ENCODE peak calls at places on chromosomes 16 and 17, in five cellular contexts. K is activated CD8-positive, alpha-beta memory T cell treated with anti-CD3 and anti-CD28 coated beads for 1 hour; M is activated naive CD8-positive, alpha-beta T cell treated with anti-CD3 and anti-CD28 coated beads, Interleukin-2, amount 50 U/mL, for 24 hours; S is Daoy; H is T-helper 9 cell. L is an unnamed sample.

GRCh38 chr16:3246002-3246401 is 10.4 kb downstream of the MEFV start:
- DNase-seq in M (no peak), K (no peak), H (no peak), S (no peak), L (no peak)

GRCh38 chr17:12659500-12659899 is 6.2 kb upstream of the MYOCD start:
- DNase-seq in K (no peak), H (no peak), S (no peak), M (no peak), L (peak; percentile 21)

GRCh38 chr17:78130439-78131101 is at the start of gene TMC8:
- DNase-seq in K (no peak), M (peak; percentile 76), H (peak; percentile 66), S (no peak), L (no peak)

GRCh38 chr17:77882481-77883212 is 75.9 kb upstream of the TNRC6C start:
- DNase-seq in M (peak; percentile 75), H (peak; percentile 85), K (peak; percentile 80), S (peak; percentile 93), L (peak; percentile 83)

GRCh38 chr16:2420035-2420434 is 9.2 kb upstream of the CCNF start:
- DNase-seq in S (no peak), H (no peak), K (no peak), M (no peak), L (peak; percentile 22)

GRCh38 chr16:24848065-24848464 is 2.3 kb downstream of the SLC5A11 start:
- DNase-seq in M (no peak), H (no peak), K (no peak), S (peak; percentile 82), L (peak; percentile 74)

GRCh38 chr17:16314859-16315258 is 38.4 kb downstream of the CENPV start:
- DNase-seq in K (no peak), M (no peak), S (no peak), H (no peak), L (no peak)

GRCh38 chr17:79947351-79948031 is 88.2 kb downstream of the TBC1D16 start:
- DNase-seq in M (no peak), H (no peak), K (no peak), S (peak; percentile 56), L (no peak)

GRCh38 chr16:48235058-48235555 is 9.0 kb upstream of the LONP2 start:
- DNase-seq in K (no peak), S (no peak), M (no peak), H (no peak), L (no peak)

GRCh38 chr16:86101135-86101911 is 202.4 kb downstream of the IRF8 start:
- DNase-seq in K (no peak), M (no peak), H (no peak), S (no peak), L (no peak)

GRCh38 chr17:49565948-49566491 is 9.7 kb upstream of the NXPH3 start:
- DNase-seq in K (no peak), H (no peak), M (peak; percentile 43), S (no peak), L (no peak)

GRCh38 chr17:82328141-82328993 is 5.2 kb downstream of the SECTM1 start:
- DNase-seq in M (no peak), S (no peak), K (no peak), H (no peak), L (no peak)

GRCh38 chr16:87129771-87130170 is 187.4 kb downstream of the C16orf95 start:
- DNase-seq in M (no peak), H (no peak), S (peak; percentile 44), K (no peak), L (peak; percentile 29)

GRCh38 chr17:81309140-81309858 is 14.2 kb upstream of the SLC38A10 start:
- DNase-seq in M (peak; percentile 72), H (no peak), K (no peak), S (peak; percentile 68), L (peak; percentile 88)

GRCh38 chr16:57810197-57811024 is 8.1 kb upstream of the KIFC3 start:
- DNase-seq in K (peak; percentile 40), H (peak; percentile 65), S (peak; percentile 89), M (peak; percentile 73), L (peak; percentile 95)

GRCh38 chr17:47119746-47120520 is 69.2 kb downstream of the CDC27 start:
- DNase-seq in M (no peak), K (no peak), S (peak; percentile 36), H (no peak), L (peak; percentile 73)

GRCh38 chr17:75937652-75938051 is 3.2 kb downstream of the FBF1 start:
- DNase-seq in S (no peak), H (no peak), M (no peak), K (no peak), L (no peak)

GRCh38 chr16:28623172-28623711 is 13.4 kb upstream of the SULT1A1 start:
- DNase-seq in K (peak; percentile 21), S (no peak), M (peak; percentile 74), H (peak; percentile 46), L (peak; percentile 53)

GRCh38 chr17:47204722-47205418 is 4.3 kb upstream of the MYL4 start:
- DNase-seq in M (peak; percentile 14), S (peak; percentile 53), K (no peak), H (no peak), L (peak; percentile 74)

GRCh38 chr16:47025641-47026040 is 52.2 kb upstream of the DNAJA2 start:
- DNase-seq in S (no peak), K (no peak), H (no peak), M (no peak), L (no peak)

GRCh38 chr16:27595993-27596392 is 46.0 kb downstream of the KATNIP start:
- DNase-seq in K (no peak), H (no peak), M (no peak), S (no peak), L (no peak)

GRCh38 chr16:74731853-74732477 is 31.3 kb upstream of the MLKL start:
- DNase-seq in K (no peak), M (no peak), S (no peak), H (no peak), L (no peak)

GRCh38 chr17:83125515-83126274 is 46.3 kb downstream of the METRNL start:
- DNase-seq in M (no peak), S (no peak), K (peak; percentile 15), H (no peak), L (peak; percentile 79)

GRCh38 chr17:74619077-74619673 is 4.4 kb downstream of the CD300E start:
- DNase-seq in H (no peak), S (no peak), K (no peak), M (no peak), L (peak; percentile 14)

GRCh38 chr16:3262517-3262916 is 6.1 kb upstream of the MEFV start:
- DNase-seq in S (no peak), K (no peak), H (no peak), M (no peak), L (no peak)

GRCh38 chr17:47762733-47763132 is 29.7 kb downstream of the TBX21 start:
- DNase-seq in H (no peak), M (no peak), K (no peak), S (no peak), L (no peak)